ENCODE peak calls at places on chromosome 6, in five cellular contexts. One of them, this sample, is unnamed.

GRCh38 chr6:134177236-134177635 is 124.8 kb upstream of the SLC2A12 start:
- DNase-seq in left ventricle myocardium inferior: no peak
- DNase-seq in GM18507: no peak
- DNase-seq in T-helper 1 cell: no peak
- DNase-seq in kidney tubule cell: no peak
- DNase-seq in this sample: no peak

GRCh38 chr6:150202934-150203333 is 60.1 kb downstream of the PPP1R14C start:
- DNase-seq in left ventricle myocardium inferior: no peak
- DNase-seq in GM18507: no peak
- DNase-seq in T-helper 1 cell: no peak
- DNase-seq in kidney tubule cell: no peak
- DNase-seq in this sample: no peak

GRCh38 chr6:81002126-81002525 is 750.4 kb downstream of the TENT5A start:
- DNase-seq in left ventricle myocardium inferior: no peak
- DNase-seq in GM18507: no peak
- DNase-seq in T-helper 1 cell: no peak
- DNase-seq in kidney tubule cell: no peak
- DNase-seq in this sample: no peak

GRCh38 chr6:125099211-125100017 is 54.2 kb upstream of the TPD52L1 start:
- DNase-seq in left ventricle myocardium inferior: peak; percentile 64
- DNase-seq in GM18507: no peak
- DNase-seq in T-helper 1 cell: no peak
- DNase-seq in kidney tubule cell: peak; percentile 77
- DNase-seq in this sample: peak; percentile 79

GRCh38 chr6:155832596-155832995 is 377.0 kb upstream of the NOX3 start:
- DNase-seq in left ventricle myocardium inferior: no peak
- DNase-seq in GM18507: no peak
- DNase-seq in T-helper 1 cell: no peak
- DNase-seq in kidney tubule cell: peak; percentile 49
- DNase-seq in this sample: no peak

GRCh38 chr6:114144887-114145851 is 174.2 kb upstream of the HDAC2 start:
- DNase-seq in left ventricle myocardium inferior: no peak
- DNase-seq in GM18507: no peak
- DNase-seq in T-helper 1 cell: no peak
- DNase-seq in kidney tubule cell: no peak
- DNase-seq in this sample: no peak

GRCh38 chr6:17672064-17672718 is 34.5 kb downstream of the NUP153 start:
- DNase-seq in left ventricle myocardium inferior: no peak
- DNase-seq in GM18507: no peak
- DNase-seq in T-helper 1 cell: no peak
- DNase-seq in kidney tubule cell: no peak
- DNase-seq in this sample: no peak

GRCh38 chr6:100592929-100593328 is 128.2 kb upstream of the SIM1 start:
- DNase-seq in left ventricle myocardium inferior: no peak
- DNase-seq in GM18507: no peak
- DNase-seq in T-helper 1 cell: no peak
- DNase-seq in kidney tubule cell: no peak
- DNase-seq in this sample: no peak

GRCh38 chr6:112149719-112150263 is 62.4 kb downstream of the FAM229B start:
- DNase-seq in left ventricle myocardium inferior: no peak
- DNase-seq in GM18507: no peak
- DNase-seq in T-helper 1 cell: no peak
- DNase-seq in kidney tubule cell: no peak
- DNase-seq in this sample: peak; percentile 44

GRCh38 chr6:62805431-62805830 is 405.8 kb upstream of the FKBP1C start:
- DNase-seq in left ventricle myocardium inferior: no peak
- DNase-seq in GM18507: no peak
- DNase-seq in T-helper 1 cell: no peak
- DNase-seq in kidney tubule cell: peak; percentile 57
- DNase-seq in this sample: no peak

GRCh38 chr6:138404666-138405337 is 779 bp downstream of the HEBP2 start:
- DNase-seq in left ventricle myocardium inferior: peak; percentile 29
- DNase-seq in GM18507: no peak
- DNase-seq in T-helper 1 cell: no peak
- DNase-seq in kidney tubule cell: no peak
- DNase-seq in this sample: peak; percentile 26

GRCh38 chr6:151284431-151285060 is 44.8 kb downstream of the AKAP12 start:
- DNase-seq in left ventricle myocardium inferior: no peak
- DNase-seq in GM18507: peak; percentile 11
- DNase-seq in T-helper 1 cell: no peak
- DNase-seq in kidney tubule cell: no peak
- DNase-seq in this sample: no peak

GRCh38 chr6:3884007-3884745 is 35.0 kb downstream of the FAM50B start:
- DNase-seq in left ventricle myocardium inferior: no peak
- DNase-seq in GM18507: no peak
- DNase-seq in T-helper 1 cell: no peak
- DNase-seq in kidney tubule cell: peak; percentile 81
- DNase-seq in this sample: peak; percentile 64

GRCh38 chr6:52514514-52514913 is 62.3 kb downstream of the TRAM2 start:
- DNase-seq in left ventricle myocardium inferior: peak; percentile 38
- DNase-seq in GM18507: no peak
- DNase-seq in T-helper 1 cell: no peak
- DNase-seq in kidney tubule cell: peak; percentile 78
- DNase-seq in this sample: peak; percentile 68

GRCh38 chr6:32432050-32432450 is 7.6 kb upstream of the HLA-DRA start:
- DNase-seq in left ventricle myocardium inferior: no peak
- DNase-seq in GM18507: no peak
- DNase-seq in T-helper 1 cell: no peak
- DNase-seq in kidney tubule cell: peak; percentile 47
- DNase-seq in this sample: no peak